ENCODE peak calls at places on chromosomes 6 and 20, in six cellular contexts. T is AG04450; R is CD8-positive, alpha-beta T cell; Y is GM12865; H is psoas muscle; G is pancreas. N is an unnamed sample.
A peak's percentile ranks its signal among the peaks of the same experiment; 100 is the strongest.

GRCh38 chr6:17705428-17705777 is 1.3 kb downstream of the NUP153 start:
- DNase-seq in H (no peak), T (peak; percentile 30), G (peak; percentile 54), Y (peak; percentile 69), R (no peak), N (no peak)

GRCh38 chr6:137025786-137026730 is 18.7 kb downstream of the IL20RA start:
- DNase-seq in T (no peak), G (no peak), R (no peak), Y (peak; percentile 50), H (no peak), N (no peak)

GRCh38 chr6:114228675-114229074 is 114.1 kb downstream of the HS3ST5 start:
- DNase-seq in T (no peak), G (no peak), R (no peak), Y (no peak), H (no peak), N (no peak)

GRCh38 chr6:110482774-110483400 is 6.5 kb upstream of the SLC22A16 start:
- DNase-seq in H (no peak), Y (no peak), T (no peak), R (no peak), G (no peak), N (no peak)

GRCh38 chr6:131782764-131783163 is 25.1 kb upstream of the ENPP1 start:
- DNase-seq in R (no peak), T (no peak), H (no peak), Y (no peak), G (peak; percentile 46), N (no peak)

GRCh38 chr6:62371840-62372239 is 85.8 kb upstream of the KHDRBS2 start:
- DNase-seq in Y (no peak), T (no peak), R (no peak), H (no peak), G (no peak), N (no peak)

GRCh38 chr6:162856885-162857284 is 129.1 kb downstream of the PACRG start:
- DNase-seq in R (no peak), T (peak; percentile 54), H (no peak), Y (peak; percentile 9), G (peak; percentile 49), N (peak; percentile 88)

GRCh38 chr6:36605560-36606391 is 11.6 kb downstream of the SRSF3 start:
- DNase-seq in R (no peak), T (no peak), H (no peak), Y (no peak), G (no peak), N (no peak)

GRCh38 chr6:161536141-161536735 is 262.4 kb upstream of the AGPAT4 start:
- DNase-seq in T (no peak), R (no peak), Y (peak; percentile 66), G (no peak), H (no peak), N (no peak)

GRCh38 chr6:3379482-3380060 is 77.3 kb downstream of the SLC22A23 start:
- DNase-seq in T (no peak), G (no peak), Y (no peak), R (no peak), H (no peak), N (no peak)

GRCh38 chr6:29705389-29706231 is 17.6 kb upstream of the HLA-F start:
- DNase-seq in H (no peak), Y (no peak), G (peak; percentile 46), R (no peak), T (peak; percentile 15), N (no peak)

GRCh38 chr6:1917628-1918371 is 308.1 kb downstream of the FOXC1 start:
- DNase-seq in G (peak; percentile 26), H (no peak), R (no peak), Y (no peak), T (peak; percentile 26), N (peak; percentile 87)

GRCh38 chr6:56714273-56714672 is 71.6 kb upstream of the DST start:
- DNase-seq in Y (peak; percentile 18), T (no peak), G (no peak), H (no peak), R (no peak), N (no peak)

GRCh38 chr20:57244221-57244585 is 22.2 kb downstream of the BMP7 start:
- DNase-seq in T (no peak), R (no peak), G (no peak), Y (no peak), H (no peak), N (no peak)

DNA sequence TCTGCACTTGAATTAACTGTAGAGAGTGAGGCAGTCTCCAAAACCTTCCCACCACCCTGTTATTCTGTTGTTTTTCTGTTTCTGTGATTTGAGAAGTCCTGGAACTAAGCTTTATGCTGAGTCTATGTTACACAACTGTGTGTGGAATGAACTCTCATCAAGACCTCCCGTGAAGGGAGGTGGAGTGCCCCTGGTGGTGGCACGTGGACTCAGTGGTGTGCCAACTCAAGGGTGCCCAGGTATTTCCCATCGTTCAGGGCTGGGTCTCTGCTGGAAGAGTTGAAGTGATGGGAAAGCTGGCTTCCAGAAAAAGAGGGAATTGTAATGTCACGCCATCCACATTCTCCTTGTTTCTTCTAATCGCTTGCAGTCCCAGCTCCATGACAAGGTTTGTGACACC is 374.2 kb downstream of the SMOC2 start:
- DNase-seq in Y (no peak), R (no peak), T (no peak), H (no peak), G (no peak), N (no peak)
- TF ChIP-seq CTCF in Y (no peak), R (no peak), T (no peak), H (peak; percentile 9), G (no peak), N (peak; percentile 7)

GRCh38 chr20:10843161-10843711 is 169.4 kb upstream of the JAG1 start:
- DNase-seq in T (no peak), R (no peak), H (no peak), Y (no peak), G (no peak), N (no peak)
- H3K4me3 ChIP-seq in T (no peak overlapping the region), R (no peak overlapping the region), H (no peak overlapping the region), Y (no peak overlapping the region), G (no peak overlapping the region), N (no peak overlapping the region)

GRCh38 chr6:149751239-149751638 is 1.7 kb downstream of the PCMT1 start:
- DNase-seq in R (no peak), Y (no peak), H (no peak), G (no peak), T (no peak), N (no peak)

GRCh38 chr6:149750136-149750609 is 632 bp downstream of the PCMT1 start:
- DNase-seq in H (peak; percentile 77), G (peak; percentile 45), T (no peak), Y (peak; percentile 79), R (no peak), N (peak; percentile 10)

GRCh38 chr6:149749594-149750135 is at the start of gene PCMT1:
- DNase-seq in G (peak; percentile 91), H (peak; percentile 96), Y (peak; percentile 97), T (peak; percentile 49), R (peak; percentile 91), N (peak; percentile 51)

DNA sequence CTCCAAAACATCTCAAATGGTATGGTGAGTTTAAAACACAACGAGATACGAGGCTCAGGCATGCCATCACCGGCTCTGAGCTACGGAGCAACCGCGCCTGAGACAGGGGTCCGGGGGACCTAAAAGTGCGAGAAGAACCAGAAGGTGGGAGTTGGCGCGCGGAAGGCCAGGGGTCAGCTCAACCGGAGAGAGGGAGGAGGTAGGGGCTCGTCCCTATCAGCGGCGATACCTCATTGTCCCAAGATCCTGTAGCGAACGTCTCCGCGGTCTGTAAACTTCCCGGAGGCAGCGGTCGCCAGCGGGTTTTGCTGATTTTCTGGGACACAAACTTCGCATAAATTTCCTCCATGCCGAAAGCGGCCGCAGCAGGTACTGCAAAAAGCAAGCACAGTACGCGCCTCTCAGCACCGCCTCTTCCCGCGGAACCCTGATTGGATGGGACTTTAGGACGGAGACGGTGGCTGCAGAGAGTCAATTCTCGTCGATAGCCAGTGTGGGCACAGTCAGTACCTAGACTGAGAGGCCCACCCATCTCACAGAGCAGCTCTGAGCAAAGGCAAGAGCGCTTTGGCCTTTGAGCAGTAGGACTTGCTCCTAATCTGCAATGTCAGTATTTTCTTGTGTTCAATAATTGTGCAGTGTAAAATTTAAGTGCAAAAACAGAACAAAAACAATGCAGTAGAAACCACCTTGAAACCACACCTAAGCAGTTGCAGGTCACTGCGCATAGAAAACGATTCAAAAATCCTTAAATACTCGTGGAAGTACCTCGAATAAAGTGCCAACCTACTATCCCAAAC is at the start of gene NUP43:
- DNase-seq in T (peak; percentile 84), G (peak; percentile 93), R (peak; percentile 86), Y (peak; percentile 98), H (peak; percentile 97), N (peak; percentile 80)
- TF ChIP-seq CTCF in T (peak; percentile 55), G (peak; percentile 41), R (peak; percentile 54), Y (peak; percentile 47), H (peak; percentile 64), N (peak; percentile 45)

GRCh38 chr6:53062369-53062639 is 2.9 kb upstream of the FBXO9 start:
- DNase-seq in Y (no peak), G (no peak), R (no peak), H (no peak), T (no peak), N (no peak)

GRCh38 chr6:53059648-53060589 is 5.3 kb upstream of the FBXO9 start:
- DNase-seq in R (no peak), Y (no peak), H (no peak), T (no peak), G (no peak), N (no peak)

GRCh38 chr6:53056273-53056672 is 8.9 kb upstream of the FBXO9 start:
- DNase-seq in R (no peak), Y (no peak), G (no peak), T (no peak), H (no peak), N (no peak)

GRCh38 chr6:53055873-53056272 is 9.3 kb upstream of the FBXO9 start:
- DNase-seq in T (no peak), H (no peak), Y (no peak), G (no peak), R (no peak), N (no peak)

DNA sequence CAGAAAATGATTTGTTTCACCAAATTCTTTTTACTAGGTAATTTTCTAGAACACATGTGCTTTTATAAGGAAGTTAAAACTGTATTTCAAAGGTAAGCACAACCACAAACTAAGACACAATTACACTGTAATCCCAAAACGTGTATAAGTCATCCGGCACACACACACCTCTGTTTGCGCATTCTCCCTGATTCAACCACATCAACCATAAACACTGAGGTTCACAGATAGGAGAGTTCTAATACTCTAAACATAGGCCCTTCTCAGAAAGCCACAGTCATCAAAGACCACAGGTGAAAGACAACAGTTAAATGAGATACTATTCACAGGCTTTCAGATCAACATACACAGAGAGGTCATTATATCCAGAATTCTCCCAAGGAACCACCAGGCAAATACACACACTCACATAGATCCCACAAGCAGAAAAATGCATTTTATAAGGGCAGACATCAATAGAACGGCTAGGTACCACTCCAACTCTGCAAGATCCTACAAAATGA is 6.8 kb upstream of the FBXO9 start:
- DNase-seq in G (no peak), R (no peak), T (no peak), Y (no peak), H (no peak), N (no peak)
- H3K4me3 ChIP-seq in G (no peak overlapping the region), R (no peak overlapping the region), T (no peak overlapping the region), Y (no peak overlapping the region), H (peak overlapping the region; percentile 0), N (no peak overlapping the region)

GRCh38 chr20:49132995-49133451 is 55.1 kb downstream of the STAU1 start:
- DNase-seq in R (no peak), H (no peak), T (peak; percentile 50), G (peak; percentile 37), Y (peak; percentile 71), N (peak; percentile 42)
- TF ChIP-seq CTCF in R (peak; percentile 63), H (peak; percentile 56), T (peak; percentile 55), G (peak; percentile 10), Y (peak; percentile 36), N (peak; percentile 49)